ENCODE peak calls at places on chromosomes 13 and 19, in five cellular contexts. W, G, J, F and S are unnamed samples.
A peak's percentile ranks its signal among the peaks of the same experiment; 100 is the strongest.

GRCh38 chr13:98143601-98144500 is 957 bp downstream of the FARP1 start:
- DNase-seq in W (no peak), G (no peak), J (no peak), F (peak; percentile 20), S (peak; percentile 37)

GRCh38 chr19:1590641-1591397 is 1.8 kb downstream of the MBD3 start:
- DNase-seq in W (no peak), G (no peak), J (no peak), F (no peak), S (no peak)

GRCh38 chr19:39299832-39300231 is 3.6 kb downstream of the IFNL1 start:
- DNase-seq in W (no peak), G (no peak), J (peak; percentile 5), F (no peak), S (no peak)

GRCh38 chr19:48633148-48634035 is 3.8 kb downstream of the DBP start:
- DNase-seq in W (no peak), G (no peak), J (peak; percentile 72), F (no peak), S (peak; percentile 58)

GRCh38 chr13:33845572-33846305 is 27.8 kb downstream of the RFC3 start:
- DNase-seq in W (no peak), G (no peak), J (no peak), F (no peak), S (no peak)

GRCh38 chr13:43377955-43378354 is 354.6 kb downstream of the DNAJC15 start:
- DNase-seq in W (no peak), G (no peak), J (no peak), F (no peak), S (no peak)

GRCh38 chr13:79525051-79525450 is 44.1 kb downstream of the NDFIP2 start:
- DNase-seq in W (no peak), G (no peak), J (no peak), F (no peak), S (no peak)

GRCh38 chr13:61414136-61414535 is 1.5 kb downstream of the PCDH20 start:
- DNase-seq in W (no peak), G (no peak), J (no peak), F (no peak), S (no peak)

GRCh38 chr19:46840157-46840942 is 10.3 kb downstream of the AP2S1 start:
- DNase-seq in W (peak; percentile 35), G (no peak), J (no peak), F (no peak), S (peak; percentile 47)

GRCh38 chr19:54548806-54549205 is 24.8 kb upstream of the LILRA2 start:
- DNase-seq in W (no peak), G (no peak), J (no peak), F (no peak), S (no peak)

GRCh38 chr13:113855931-113856715 is 7.8 kb downstream of the GAS6 start:
- DNase-seq in W (no peak), G (no peak), J (peak; percentile 52), F (no peak), S (no peak)

GRCh38 chr13:74575729-74576125 is 441.5 kb upstream of the KLF12 start:
- DNase-seq in W (peak; percentile 42), G (peak; percentile 35), J (peak; percentile 66), F (peak; percentile 88), S (peak; percentile 14)

GRCh38 chr19:14971474-14971873 is 8.2 kb downstream of the SLC1A6 start:
- DNase-seq in W (no peak), G (no peak), J (no peak), F (no peak), S (no peak)

GRCh38 chr13:102721800-102722231 is 27.0 kb upstream of the METTL21C start:
- DNase-seq in W (no peak), G (no peak), J (no peak), F (no peak), S (no peak)

GRCh38 chr19:14337510-14337909 is 43.7 kb upstream of the ADGRE5 start:
- DNase-seq in W (no peak), G (no peak), J (no peak), F (no peak), S (no peak)

GRCh38 chr19:10593820-10594637 is 6.9 kb upstream of the AP1M2 start:
- DNase-seq in W (no peak), G (no peak), J (peak; percentile 69), F (no peak), S (peak; percentile 48)

GRCh38 chr19:14659886-14660489 is 14.7 kb downstream of the ADGRE3 start:
- DNase-seq in W (no peak), G (no peak), J (no peak), F (no peak), S (no peak)

GRCh38 chr19:45677351-45678230 is 9.6 kb downstream of the GIPR start:
- DNase-seq in W (peak; percentile 76), G (peak; percentile 94), J (peak; percentile 88), F (peak; percentile 53), S (peak; percentile 64)

GRCh38 chr19:4206818-4207484 is 22.4 kb upstream of the EBI3 start:
- DNase-seq in W (no peak), G (no peak), J (no peak), F (no peak), S (no peak)

GRCh38 chr19:35395762-35396199 is 24.9 kb downstream of the GPR42 start:
- DNase-seq in W (no peak), G (no peak), J (no peak), F (no peak), S (no peak)

GRCh38 chr13:25375727-25376358 is 4.1 kb downstream of the ATP8A2 start:
- DNase-seq in W (peak; percentile 14), G (peak; percentile 33), J (no peak), F (no peak), S (peak; percentile 10)

GRCh38 chr13:33355470-33355869 is 69.9 kb upstream of the STARD13 start:
- DNase-seq in W (no peak), G (no peak), J (no peak), F (no peak), S (no peak)

GRCh38 chr13:19159181-19159580 is 22.4 kb downstream of the TUBA3C start:
- DNase-seq in W (no peak), G (no peak), J (no peak), F (no peak), S (no peak)

DNA sequence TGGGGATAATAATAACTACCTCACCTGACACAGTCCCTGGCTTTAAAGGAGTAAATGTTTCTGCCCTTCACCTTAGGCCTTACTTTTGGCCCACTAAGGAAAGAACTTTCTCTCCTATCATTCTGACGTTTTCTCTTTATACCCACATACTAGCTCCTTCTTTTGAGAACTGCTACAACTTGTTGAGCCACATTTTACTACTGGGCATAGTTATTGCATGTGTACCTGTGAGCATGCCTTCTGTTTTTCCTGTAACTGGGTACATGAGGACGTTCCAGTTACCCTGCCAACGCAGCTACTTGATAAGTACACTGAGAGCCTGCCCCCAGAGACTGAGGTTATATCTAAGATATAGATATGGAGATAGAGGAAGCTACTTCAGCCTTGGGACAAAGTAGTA is 3.6 kb downstream of the CCDC169 start:
- DNase-seq in W (no peak), G (no peak), J (no peak), F (no peak), S (no peak)
- H3K27ac ChIP-seq in W (no peak overlapping the region), G (no peak overlapping the region), J (no peak overlapping the region), F (no peak overlapping the region), S (no peak overlapping the region)

GRCh38 chr19:49910179-49910578 is 13.5 kb upstream of the IL4I1 start:
- DNase-seq in W (no peak), G (no peak), J (no peak), F (no peak), S (no peak)

GRCh38 chr19:49911381-49912145 is 14.9 kb upstream of the IL4I1 start:
- DNase-seq in W (no peak), G (no peak), J (no peak), F (no peak), S (peak; percentile 47)

GRCh38 chr19:49913720-49914119 is 15.3 kb upstream of the ATF5 start:
- DNase-seq in W (no peak), G (no peak), J (no peak), F (no peak), S (no peak)

GRCh38 chr19:49915271-49915670 is 13.7 kb upstream of the ATF5 start:
- DNase-seq in W (no peak), G (no peak), J (no peak), F (no peak), S (no peak)

GRCh38 chr19:49912965-49913685 is 15.9 kb upstream of the ATF5 start:
- DNase-seq in W (no peak), G (no peak), J (no peak), F (no peak), S (peak; percentile 38)
- TF ChIP-seq CTCF in W (no peak), G (no peak), J (no peak), F (no peak), S (no peak)

DNA sequence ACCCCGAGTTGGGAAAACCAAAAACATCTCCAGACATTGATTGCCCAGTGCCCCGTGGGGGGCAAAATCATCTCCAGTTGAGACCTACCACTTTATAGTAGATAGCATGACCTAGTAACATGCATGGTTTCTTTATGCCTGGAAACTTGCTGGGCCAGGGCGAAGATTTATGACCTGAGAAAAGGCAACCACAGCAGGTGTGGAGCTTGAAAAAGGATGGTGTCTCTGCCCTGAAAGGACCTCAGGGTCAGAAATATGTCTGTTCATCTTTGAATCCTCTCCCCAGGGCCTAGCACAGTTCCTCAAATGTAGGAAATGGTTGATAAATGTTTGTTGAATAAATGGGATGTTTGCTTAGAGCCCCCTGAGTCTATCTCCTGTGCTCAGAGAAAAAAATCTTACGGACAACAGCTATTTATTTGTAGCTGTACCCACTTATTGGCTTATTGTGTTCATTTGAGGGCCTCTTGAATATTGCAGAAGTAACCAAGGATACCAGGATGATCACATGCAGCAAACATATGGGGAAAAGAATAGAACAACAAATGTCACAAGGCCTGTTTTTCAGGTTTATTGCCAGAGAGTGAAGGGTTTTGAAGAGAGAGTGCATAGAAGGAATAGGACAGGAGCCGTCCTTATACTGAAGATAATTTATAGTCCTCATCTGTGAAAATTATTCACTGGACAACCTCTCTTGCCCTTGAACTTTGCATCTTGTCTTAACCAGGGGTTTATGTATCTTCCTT is 114.5 kb downstream of the KLF5 start:
- DNase-seq in W (no peak), G (no peak), J (no peak), F (no peak), S (no peak)
- H3K27ac ChIP-seq in W (no peak overlapping the region), G (no peak overlapping the region), J (peak overlapping the region; percentile 70), F (peak overlapping the region; percentile 47), S (no peak overlapping the region)

GRCh38 chr13:23876265-23876664 is 12.9 kb downstream of the MIPEP start:
- DNase-seq in W (no peak), G (no peak), J (no peak), F (no peak), S (no peak)

GRCh38 chr13:23870356-23871146 is 18.6 kb downstream of the MIPEP start:
- DNase-seq in W (no peak), G (no peak), J (no peak), F (no peak), S (no peak)

GRCh38 chr13:23868521-23868920 is 20.7 kb downstream of the MIPEP start:
- DNase-seq in W (no peak), G (no peak), J (no peak), F (no peak), S (no peak)

GRCh38 chr13:23867027-23867491 is 22.1 kb downstream of the MIPEP start:
- DNase-seq in W (no peak), G (no peak), J (no peak), F (no peak), S (peak; percentile 54)

GRCh38 chr13:23871616-23872220 is 17.5 kb downstream of the MIPEP start:
- DNase-seq in W (no peak), G (no peak), J (no peak), F (no peak), S (no peak)
- TF ChIP-seq CTCF in W (peak; percentile 80), G (peak; percentile 35), J (peak; percentile 45), F (peak; percentile 73), S (peak; percentile 24)